ENCODE peak calls at places on chromosomes 3 and 15, in eight cellular contexts. Z, Q, S, E, T, O, C and D are unnamed samples.

GRCh38 chr3:168885028-168885427 is 778.5 kb downstream of the MECOM start:
- DNase-seq in Z (no peak), Q (no peak), S (peak), E (no peak), T (no peak), O (peak), C (no peak), D (no peak)

GRCh38 chr15:68565701-68566100 is 13.1 kb upstream of the CORO2B start:
- DNase-seq in Z (no peak), Q (no peak), S (no peak), E (no peak), T (no peak), O (no peak), C (no peak), D (no peak)

GRCh38 chr3:139655880-139656279 is 21.9 kb downstream of the NMNAT3 start:
- DNase-seq in Z (no peak), Q (no peak), S (no peak), E (no peak), T (no peak), O (peak), C (no peak), D (no peak)

GRCh38 chr3:99686955-99687612 is 48.7 kb downstream of the COL8A1 start:
- DNase-seq in Z (peak), Q (peak), S (peak), E (peak), T (peak), O (peak), C (peak), D (peak)

GRCh38 chr3:36677331-36678007 is 86.9 kb downstream of the DCLK3 start:
- DNase-seq in Z (no peak), Q (peak), S (peak), E (no peak), T (no peak), O (peak), C (no peak), D (peak)

GRCh38 chr15:63465104-63465503 is 39.3 kb upstream of the USP3 start:
- DNase-seq in Z (no peak), Q (no peak), S (peak), E (no peak), T (no peak), O (peak), C (no peak), D (no peak)

GRCh38 chr3:20574746-20575145 is 388.7 kb upstream of the SGO1 start:
- DNase-seq in Z (no peak), Q (no peak), S (peak), E (no peak), T (no peak), O (peak), C (no peak), D (no peak)

GRCh38 chr15:101641894-101642293 is 10.3 kb downstream of the TM2D3 start:
- DNase-seq in Z (no peak), Q (no peak), S (peak), E (no peak), T (no peak), O (peak), C (no peak), D (no peak)

DNA sequence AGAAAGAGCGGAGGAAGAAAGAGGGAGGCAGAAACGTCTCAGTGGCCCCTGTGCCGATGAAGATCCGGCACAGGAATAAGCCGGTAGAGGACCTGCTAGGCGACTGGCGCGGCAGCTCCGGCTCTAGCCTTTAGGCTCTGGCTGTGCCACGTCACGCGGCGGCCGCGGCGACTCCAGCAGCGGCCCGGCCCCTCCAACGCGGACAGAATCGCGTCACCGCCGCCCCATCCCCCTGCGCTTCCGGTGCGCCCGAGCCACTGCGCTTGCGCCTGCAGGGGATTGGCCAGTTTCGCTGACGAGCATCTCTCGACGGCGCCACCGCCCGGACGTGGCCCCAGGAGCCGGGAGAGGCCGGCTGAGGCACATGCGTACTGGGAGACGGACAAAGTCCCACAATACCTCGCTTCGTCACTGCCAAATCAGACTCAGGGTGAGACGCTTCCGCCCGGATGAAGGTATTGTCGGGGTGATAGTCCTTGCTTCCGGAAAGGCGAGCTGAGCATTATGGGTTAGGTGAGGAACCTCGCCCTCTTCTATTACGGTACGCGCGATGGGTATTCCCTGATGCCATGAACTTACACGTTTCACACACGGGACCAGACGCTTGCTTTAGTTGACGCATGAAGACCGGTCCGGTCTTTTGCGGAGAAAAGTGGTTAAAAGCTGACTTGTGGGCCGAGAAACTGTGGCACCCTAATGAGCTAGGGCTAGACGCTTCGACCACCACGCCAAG is at the start of gene ARF4:
- DNase-seq in Z (peak), Q (peak), S (peak), E (peak), T (peak), O (peak), C (peak), D (peak)
- TF ChIP-seq CTCF in Z (no peak), Q (no peak), S (peak), E (peak), T (no peak), O (peak), C (peak), D (peak)

GRCh38 chr3:77342688-77343087 is 302.8 kb downstream of the ROBO2 start:
- DNase-seq in Z (no peak), Q (no peak), S (no peak), E (no peak), T (no peak), O (no peak), C (no peak), D (no peak)

GRCh38 chr3:77345009-77345408 is 305.1 kb downstream of the ROBO2 start:
- DNase-seq in Z (no peak), Q (no peak), S (no peak), E (no peak), T (no peak), O (no peak), C (no peak), D (no peak)

DNA sequence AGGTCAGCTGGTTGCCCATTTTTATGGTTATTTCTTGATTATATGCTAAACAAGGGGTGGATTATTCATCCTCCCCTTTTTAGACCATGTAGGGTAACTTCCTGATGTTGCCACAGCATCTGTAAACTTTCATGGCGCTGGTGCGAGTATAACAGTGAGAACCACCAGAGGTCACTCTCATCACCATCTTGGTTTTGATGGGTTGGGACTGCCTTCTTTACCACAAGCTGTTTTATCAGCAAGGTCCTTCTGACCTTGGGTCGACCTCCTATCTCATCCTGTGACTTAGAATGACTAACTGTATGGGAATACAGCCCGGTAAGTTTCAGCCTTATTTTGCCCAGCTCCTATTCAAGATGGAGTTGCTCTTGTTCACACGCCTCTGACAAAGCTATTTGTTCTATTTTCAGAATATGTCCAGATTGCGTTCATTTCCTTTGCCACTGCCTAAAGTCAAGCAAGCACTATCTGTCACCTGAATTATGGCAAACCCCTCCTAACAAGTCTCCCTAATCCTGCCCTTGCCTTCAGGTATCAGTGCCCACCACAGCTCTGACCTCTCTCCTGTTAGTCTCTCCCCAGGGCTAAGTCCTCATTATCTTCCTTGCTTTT is 308.5 kb downstream of the ROBO2 start:
- DNase-seq in Z (no peak), Q (peak), S (peak), E (peak), T (peak), O (peak), C (no peak), D (peak)
- TF ChIP-seq CTCF in Z (peak), Q (peak), S (no peak), E (peak), T (peak), O (peak), C (no peak), D (peak)

GRCh38 chr3:193592841-193593665 is at the start of gene OPA1:
- DNase-seq in Z (peak), Q (peak), S (peak), E (peak), T (peak), O (peak), C (peak), D (peak)
- TF ChIP-seq CTCF in Z (peak), Q (no peak), S (no peak), E (peak), T (no peak), O (peak), C (peak), D (peak)

GRCh38 chr3:23219117-23219516 is 16.0 kb downstream of the UBE2E2 start:
- DNase-seq in Z (no peak), Q (no peak), S (no peak), E (no peak), T (no peak), O (no peak), C (no peak), D (no peak)

GRCh38 chr3:23219552-23219951 is 16.4 kb downstream of the UBE2E2 start:
- DNase-seq in Z (no peak), Q (no peak), S (no peak), E (no peak), T (no peak), O (no peak), C (no peak), D (no peak)

GRCh38 chr3:23217872-23218554 is 14.9 kb downstream of the UBE2E2 start:
- DNase-seq in Z (no peak), Q (no peak), S (peak), E (no peak), T (no peak), O (no peak), C (no peak), D (no peak)

GRCh38 chr3:23221136-23221535 is 18.0 kb downstream of the UBE2E2 start:
- DNase-seq in Z (no peak), Q (no peak), S (no peak), E (no peak), T (no peak), O (no peak), C (no peak), D (no peak)
- TF ChIP-seq CTCF in Z (no peak), Q (no peak), S (no peak), E (no peak), T (no peak), O (no peak), C (no peak), D (no peak)

GRCh38 chr15:45136378-45136764 is 6.6 kb downstream of the DUOX1 start:
- DNase-seq in Z (no peak), Q (no peak), S (no peak), E (peak), T (peak), O (no peak), C (no peak), D (peak)
- TF ChIP-seq CTCF in Z (peak), Q (no peak), S (peak), E (peak), T (peak), O (no peak), C (no peak), D (peak)

DNA sequence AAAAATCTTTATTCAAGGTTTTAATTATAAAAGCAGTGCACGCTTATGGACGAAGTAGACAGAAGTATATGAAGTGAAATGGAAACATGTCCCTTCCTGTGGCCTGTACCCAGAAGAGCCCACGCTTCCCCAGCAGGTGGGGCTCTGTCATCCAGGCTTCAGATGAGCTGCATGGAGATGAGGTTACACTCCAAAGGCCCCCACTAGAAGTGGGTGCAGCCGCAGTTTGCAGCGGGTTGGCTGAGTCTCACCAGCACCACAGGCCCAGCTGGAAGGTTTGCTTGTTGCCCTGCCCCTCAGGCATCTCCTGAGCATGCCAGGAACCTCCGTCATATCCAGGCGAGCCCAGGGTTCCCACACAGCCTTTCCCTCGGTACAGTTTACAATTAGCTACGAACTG is 33.1 kb downstream of the PRR20G start:
- DNase-seq in Z (no peak), Q (no peak), S (peak), E (no peak), T (no peak), O (peak), C (no peak), D (no peak)
- TF ChIP-seq CTCF in Z (peak), Q (peak), S (peak), E (peak), T (no peak), O (peak), C (peak), D (peak)

GRCh38 chr3:87792532-87793321 is 266.1 kb downstream of the CGGBP1 start:
- DNase-seq in Z (peak), Q (no peak), S (peak), E (peak), T (peak), O (peak), C (no peak), D (peak)
- TF ChIP-seq CTCF in Z (peak), Q (no peak), S (no peak), E (peak), T (peak), O (no peak), C (no peak), D (peak)

GRCh38 chr3:56917740-56918568 is 116.2 kb upstream of the ARHGEF3 start:
- DNase-seq in Z (no peak), Q (no peak), S (no peak), E (no peak), T (no peak), O (peak), C (no peak), D (no peak)

GRCh38 chr3:56916697-56917336 is 115.1 kb upstream of the ARHGEF3 start:
- DNase-seq in Z (no peak), Q (no peak), S (no peak), E (no peak), T (no peak), O (no peak), C (no peak), D (no peak)

GRCh38 chr3:56917337-56917697 is 115.6 kb upstream of the ARHGEF3 start:
- DNase-seq in Z (no peak), Q (no peak), S (no peak), E (no peak), T (no peak), O (no peak), C (no peak), D (no peak)

GRCh38 chr3:56919797-56920195 is 118.0 kb upstream of the ARHGEF3 start:
- DNase-seq in Z (no peak), Q (no peak), S (no peak), E (no peak), T (no peak), O (no peak), C (no peak), D (no peak)

DNA sequence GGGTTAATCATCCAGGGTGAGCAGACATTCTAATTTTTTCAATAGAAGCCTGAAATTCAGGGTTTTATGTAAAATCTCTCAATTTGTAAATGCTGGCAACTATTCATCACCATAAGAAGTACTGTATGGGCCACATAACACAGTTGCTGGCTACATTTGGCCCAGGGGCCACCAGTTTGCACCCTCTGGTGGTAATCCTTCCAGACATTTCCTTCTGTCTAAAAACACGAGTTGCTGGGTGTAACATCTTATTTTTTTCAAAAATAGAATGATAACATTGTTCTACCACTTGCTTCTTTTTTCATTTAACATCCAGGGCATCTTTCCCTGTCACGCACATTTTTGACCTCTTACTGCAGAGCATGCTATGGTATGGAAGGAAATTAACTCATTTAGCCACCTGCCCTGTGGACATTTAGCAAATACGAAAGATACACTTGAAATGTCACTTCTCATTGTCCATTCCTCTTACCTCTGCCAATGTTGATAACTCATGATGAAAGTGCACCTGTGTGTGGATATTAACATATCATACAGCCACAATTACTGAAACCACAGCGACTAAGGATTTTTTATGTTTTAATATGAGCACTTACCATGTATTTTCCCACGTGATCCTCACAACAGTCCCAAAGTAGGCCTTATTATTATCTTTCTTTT is 117.5 kb upstream of the ARHGEF3 start:
- DNase-seq in Z (no peak), Q (no peak), S (no peak), E (no peak), T (no peak), O (no peak), C (no peak), D (no peak)
- TF ChIP-seq CTCF in Z (no peak), Q (no peak), S (no peak), E (no peak), T (no peak), O (no peak), C (no peak), D (no peak)

GRCh38 chr3:179653777-179654117 is 907 bp downstream of the USP13 start:
- DNase-seq in Z (no peak), Q (no peak), S (no peak), E (no peak), T (no peak), O (no peak), C (peak), D (no peak)
- TF ChIP-seq CTCF in Z (no peak), Q (no peak), S (no peak), E (no peak), T (no peak), O (no peak), C (no peak), D (no peak)